ENCODE peak calls at places on chromosomes 5 and 9, in nine cellular contexts. W is prostate gland, Q is kidney epithelial cell, Y is uterus, Z is AG10803, R is psoas muscle, K is transverse colon, T is body of pancreas, C is thoracic aorta. M is an unnamed sample.

GRCh38 chr9:97479496-97480159 is 21.8 kb upstream of the TMOD1 start:
- DNase-seq in W (no peak), Q (no peak), Y (no peak), Z (peak), R (no peak), K (no peak), T (no peak), C (no peak), M (peak)

GRCh38 chr5:64939772-64940510 is 171.2 kb downstream of the CWC27 start:
- DNase-seq in W (peak), Q (no peak), Y (peak), Z (peak), R (no peak), K (peak), T (no peak), C (no peak), M (peak)

GRCh38 chr9:124887832-124888231 is 25.9 kb downstream of the ARPC5L start:
- DNase-seq in W (no peak), Q (no peak), Y (no peak), Z (no peak), R (no peak), K (no peak), T (no peak), C (no peak), M (no peak)

GRCh38 chr9:115220339-115221009 is 102.5 kb upstream of the TNC start:
- DNase-seq in W (no peak), Q (no peak), Y (no peak), Z (peak), R (no peak), K (no peak), T (no peak), C (no peak), M (no peak)

GRCh38 chr5:124554746-124555145 is 191.7 kb downstream of the ZNF608 start:
- DNase-seq in W (no peak), Q (no peak), Y (no peak), Z (no peak), R (no peak), K (no peak), T (no peak), C (no peak), M (no peak)

GRCh38 chr5:74766348-74766886 is 500 bp downstream of the GFM2 start:
- DNase-seq in W (peak), Q (no peak), Y (no peak), Z (peak), R (no peak), K (no peak), T (no peak), C (no peak), M (peak)

GRCh38 chr5:75519761-75520160 is 8.1 kb downstream of the POLK start:
- DNase-seq in W (no peak), Q (no peak), Y (no peak), Z (no peak), R (no peak), K (no peak), T (no peak), C (no peak), M (no peak)

GRCh38 chr9:126667190-126668055 is 53.7 kb downstream of the LMX1B start:
- DNase-seq in W (no peak), Q (no peak), Y (no peak), Z (no peak), R (no peak), K (no peak), T (no peak), C (no peak), M (no peak)

GRCh38 chr5:124478139-124478737 is 268.2 kb downstream of the ZNF608 start:
- DNase-seq in W (no peak), Q (no peak), Y (no peak), Z (no peak), R (no peak), K (no peak), T (no peak), C (no peak), M (no peak)

GRCh38 chr9:113381909-113382411 is 5.2 kb upstream of the HDHD3 start:
- DNase-seq in W (peak), Q (no peak), Y (no peak), Z (no peak), R (no peak), K (peak), T (peak), C (no peak), M (no peak)

GRCh38 chr9:93891549-93892310 is 63.4 kb downstream of the BARX1 start:
- DNase-seq in W (peak), Q (no peak), Y (no peak), Z (no peak), R (no peak), K (peak), T (peak), C (no peak), M (no peak)

GRCh38 chr5:178389796-178390195 is 157.2 kb upstream of the PHYKPL start:
- DNase-seq in W (no peak), Q (no peak), Y (no peak), Z (no peak), R (no peak), K (no peak), T (no peak), C (no peak), M (no peak)

GRCh38 chr5:108801776-108802175 is 54.1 kb downstream of the FER start:
- DNase-seq in W (no peak), Q (peak), Y (no peak), Z (peak), R (no peak), K (no peak), T (no peak), C (no peak), M (peak)

GRCh38 chr5:95620870-95621838 is 1.3 kb downstream of the GPR150 start:
- DNase-seq in W (no peak), Q (no peak), Y (peak), Z (peak), R (peak), K (peak), T (peak), C (no peak), M (peak)

GRCh38 chr5:112419596-112420110 is 576 bp upstream of the EPB41L4A start:
- DNase-seq in W (peak), Q (no peak), Y (peak), Z (peak), R (no peak), K (peak), T (peak), C (no peak), M (peak)

GRCh38 chr5:79886456-79886855 is 104.6 kb downstream of the MTX3 start:
- DNase-seq in W (no peak), Q (no peak), Y (no peak), Z (no peak), R (no peak), K (no peak), T (no peak), C (no peak), M (no peak)

GRCh38 chr5:86971034-86971511 is 296.6 kb upstream of the RASA1 start:
- DNase-seq in W (no peak), Q (no peak), Y (no peak), Z (peak), R (no peak), K (no peak), T (no peak), C (no peak), M (peak)

DNA sequence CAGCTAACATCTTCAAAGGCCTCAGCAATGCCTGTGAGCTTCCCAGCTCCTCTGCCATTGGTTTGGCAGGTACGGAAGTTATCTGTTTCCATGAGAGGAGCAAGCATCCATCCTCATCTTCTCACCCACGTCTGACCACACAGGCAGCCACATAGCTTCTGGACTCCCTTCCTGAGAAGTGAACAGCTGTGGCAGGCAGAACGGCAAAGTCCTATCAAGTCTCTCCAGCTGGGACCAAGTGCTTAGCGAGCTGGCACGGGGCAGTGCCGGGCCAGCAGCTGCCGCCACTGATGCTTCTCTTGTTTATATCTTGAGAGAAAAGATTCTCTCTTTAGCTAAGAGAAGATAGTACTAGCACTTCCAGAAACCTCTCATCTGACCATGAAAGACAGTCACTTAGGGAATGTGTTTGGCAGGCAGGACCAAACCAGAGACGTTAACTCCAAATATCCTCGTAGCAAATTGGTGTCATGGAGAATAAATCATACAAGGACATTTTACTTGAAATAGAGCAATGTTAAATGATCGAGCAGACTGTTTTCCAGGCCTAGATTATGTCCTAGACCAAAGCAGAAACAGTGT is 37.1 kb downstream of the PLAC8L1 start:
- DNase-seq in W (no peak), Q (no peak), Y (no peak), Z (no peak), R (no peak), K (no peak), T (peak), C (no peak), M (no peak)
- H3K4me3 ChIP-seq in W (no peak), Q (no peak), Y (no peak), Z (no peak), R (no peak), K (no peak), T (no peak), C (no peak), M (no peak)

DNA sequence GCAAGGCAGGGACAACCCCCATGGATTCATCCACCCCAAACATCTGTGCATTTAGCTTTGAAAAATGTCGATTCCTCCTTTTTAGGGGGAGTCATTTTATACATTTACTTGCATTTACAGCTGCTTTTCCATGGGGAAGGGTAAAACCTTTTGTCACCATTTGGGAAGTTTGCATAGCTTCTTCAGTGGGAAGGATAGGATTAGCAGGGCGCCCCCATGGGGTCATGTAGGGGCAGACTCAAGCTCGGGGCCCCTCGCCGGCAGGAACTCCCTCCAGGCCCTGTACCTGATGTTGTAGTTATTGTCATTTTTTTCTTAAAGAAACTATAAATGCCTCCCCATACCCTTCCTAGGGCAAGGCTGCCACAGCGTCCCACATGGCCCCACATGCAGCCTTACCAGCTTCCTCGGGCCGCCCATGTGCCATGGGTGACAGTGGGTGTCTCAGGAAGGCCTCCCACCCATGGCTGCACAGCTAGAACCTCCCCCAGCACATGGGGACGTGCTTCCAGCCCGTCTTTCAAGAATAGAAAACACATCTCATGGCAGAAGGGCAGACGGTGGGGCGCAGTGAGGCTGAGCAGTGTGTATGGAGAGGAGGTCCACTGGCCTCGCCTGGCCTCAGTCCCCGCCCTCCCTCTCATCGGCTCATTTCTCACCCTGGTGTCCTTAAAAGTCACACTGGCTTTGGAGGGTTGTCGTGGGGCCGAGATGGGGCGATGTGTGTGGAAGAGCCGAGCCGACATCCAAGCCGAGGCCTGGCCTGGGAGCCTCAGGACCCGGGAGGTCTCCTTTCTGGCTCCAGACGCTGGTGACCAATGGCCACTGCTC is 76.1 kb upstream of the OTULINL start:
- DNase-seq in W (no peak), Q (no peak), Y (no peak), Z (no peak), R (no peak), K (no peak), T (no peak), C (no peak), M (peak)
- TF ChIP-seq CTCF in W (no peak), Q (peak), Y (no peak), Z (no peak), R (no peak), K (no peak), T (no peak), C (no peak), M (no peak)

GRCh38 chr9:95077053-95077765 is 240.3 kb downstream of the FANCC start:
- DNase-seq in W (no peak), Q (no peak), Y (no peak), Z (no peak), R (no peak), K (no peak), T (no peak), C (no peak), M (no peak)
- H3K4me3 ChIP-seq in W (no peak), Q (no peak), Y (no peak), Z (no peak), R (no peak), K (no peak), T (no peak), C (peak), M (no peak)

DNA sequence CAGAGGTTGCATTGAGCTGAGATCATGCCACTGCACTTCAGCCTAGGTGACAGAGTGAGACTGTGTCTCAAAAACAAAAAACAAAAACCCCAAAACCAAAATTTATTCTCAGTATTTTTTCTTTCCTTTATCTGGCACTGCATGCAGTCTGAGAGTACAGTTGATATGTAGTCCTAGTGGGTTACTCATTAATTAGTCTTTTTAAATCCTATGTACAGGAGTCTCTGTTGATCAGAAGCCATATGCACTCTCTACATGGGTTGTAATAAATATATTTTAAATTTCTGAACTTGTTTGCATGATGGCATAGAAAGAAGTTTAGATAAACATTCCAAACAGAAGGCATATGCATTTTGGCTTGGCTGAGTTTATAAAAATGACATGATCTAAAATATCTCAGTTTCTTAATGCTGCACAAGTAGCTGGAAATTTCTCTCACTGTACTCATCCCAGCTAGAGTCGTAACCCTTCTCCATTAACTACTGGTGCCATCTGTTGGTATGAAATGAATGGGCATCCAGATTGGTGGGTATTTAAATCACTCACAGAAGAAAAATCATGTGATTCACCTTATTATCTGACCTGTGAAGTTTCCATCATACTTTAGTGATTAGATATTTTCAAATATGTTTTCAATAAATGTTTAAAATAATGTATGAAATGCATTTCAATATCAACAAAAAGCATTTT is 284.8 kb downstream of the CTNND2 start:
- DNase-seq in W (peak), Q (no peak), Y (no peak), Z (no peak), R (no peak), K (no peak), T (no peak), C (no peak), M (no peak)
- TF ChIP-seq CTCF in W (peak), Q (peak), Y (no peak), Z (no peak), R (no peak), K (no peak), T (peak), C (no peak), M (no peak)

GRCh38 chr9:95874303-95874988 is 1.0 kb upstream of the ERCC6L2 start:
- DNase-seq in W (no peak), Q (no peak), Y (no peak), Z (peak), R (no peak), K (no peak), T (no peak), C (no peak), M (peak)
- H3K4me3 ChIP-seq in W (no peak), Q (no peak), Y (peak), Z (no peak), R (no peak), K (peak), T (peak), C (no peak), M (no peak)

GRCh38 chr5:44345871-44346270 is 43.3 kb downstream of the FGF10 start:
- DNase-seq in W (no peak), Q (no peak), Y (no peak), Z (no peak), R (no peak), K (no peak), T (no peak), C (no peak), M (no peak)
- TF ChIP-seq CTCF in W (no peak), Q (no peak), Y (no peak), Z (no peak), R (no peak), K (no peak), T (no peak), C (no peak), M (no peak)

GRCh38 chr9:136107155-136107952 is 11.3 kb downstream of the TMEM250 start:
- DNase-seq in W (no peak), Q (no peak), Y (no peak), Z (no peak), R (no peak), K (peak), T (peak), C (no peak), M (no peak)
- H3K4me3 ChIP-seq in W (no peak), Q (no peak), Y (no peak), Z (no peak), R (no peak), K (no peak), T (no peak), C (no peak), M (no peak)

GRCh38 chr9:136684339-136684738 is 2.9 kb downstream of the AGPAT2 start:
- DNase-seq in W (no peak), Q (no peak), Y (no peak), Z (no peak), R (no peak), K (no peak), T (no peak), C (no peak), M (no peak)
- TF ChIP-seq CTCF in W (no peak), Q (no peak), Y (no peak), Z (no peak), R (no peak), K (no peak), T (no peak), C (no peak), M (no peak)

DNA sequence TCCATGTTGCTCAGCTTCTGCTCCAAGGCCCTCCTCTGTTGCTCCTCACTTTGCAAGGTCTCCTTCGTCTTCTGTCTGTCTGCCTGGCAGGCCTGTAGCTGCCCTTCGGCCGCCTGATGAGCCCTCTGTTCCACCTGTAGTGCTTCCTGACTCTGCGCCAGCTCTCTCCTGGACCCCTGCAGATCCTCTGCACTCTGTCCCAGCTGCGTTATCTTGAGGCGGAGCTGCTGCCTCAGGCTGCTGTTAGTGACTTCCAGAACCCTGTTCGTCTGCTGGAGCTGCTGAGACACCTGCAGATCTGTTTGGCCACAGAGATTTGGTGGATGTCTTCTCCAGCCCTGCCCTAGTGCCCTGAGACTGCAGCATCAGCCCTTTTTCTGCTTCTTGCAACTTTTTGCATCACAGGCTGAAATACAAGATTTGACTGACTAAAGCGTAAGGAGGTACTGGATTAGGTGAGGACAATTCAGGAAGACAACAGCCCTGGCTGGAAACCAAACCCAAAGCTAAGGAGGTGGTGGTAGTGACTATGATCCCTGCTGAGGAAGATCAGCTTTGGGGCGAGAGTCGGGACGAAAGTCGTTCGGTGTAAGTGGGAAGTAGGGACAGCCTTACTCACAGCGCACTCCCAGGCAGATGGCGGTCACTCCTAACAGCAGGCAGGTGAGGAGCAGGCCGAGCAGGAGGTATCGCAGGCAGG is 2.1 kb downstream of the CD72 start:
- DNase-seq in W (no peak), Q (no peak), Y (no peak), Z (no peak), R (no peak), K (no peak), T (no peak), C (no peak), M (no peak)
- H3K4me3 ChIP-seq in W (no peak), Q (no peak), Y (no peak), Z (no peak), R (no peak), K (no peak), T (no peak), C (peak), M (no peak)

GRCh38 chr5:180318456-180319089 is 26.7 kb upstream of the MAPK9 start:
- DNase-seq in W (no peak), Q (no peak), Y (no peak), Z (no peak), R (no peak), K (no peak), T (no peak), C (no peak), M (no peak)

GRCh38 chr5:180316586-180316985 is 24.7 kb upstream of the MAPK9 start:
- DNase-seq in W (no peak), Q (no peak), Y (no peak), Z (no peak), R (no peak), K (no peak), T (no peak), C (no peak), M (no peak)

GRCh38 chr5:180314106-180314505 is 22.2 kb upstream of the MAPK9 start:
- DNase-seq in W (no peak), Q (no peak), Y (no peak), Z (no peak), R (no peak), K (no peak), T (no peak), C (no peak), M (no peak)

GRCh38 chr5:180313677-180314076 is 21.8 kb upstream of the MAPK9 start:
- DNase-seq in W (no peak), Q (no peak), Y (no peak), Z (no peak), R (no peak), K (no peak), T (peak), C (no peak), M (no peak)

GRCh38 chr5:180315762-180316212 is 23.9 kb upstream of the MAPK9 start:
- DNase-seq in W (peak), Q (no peak), Y (peak), Z (peak), R (peak), K (peak), T (peak), C (no peak), M (peak)
- TF ChIP-seq CTCF in W (peak), Q (peak), Y (peak), Z (peak), R (peak), K (peak), T (peak), C (peak), M (peak)